ENCODE peak calls at places on chromosomes 1 and 21, in ten cellular contexts. H is WERI-Rb-1, Z is thoracic aorta, J is ovary, O is kidney epithelial cell, M is right atrium auricular region, B is HFF-Myc, E is A673, Q is breast epithelium, L is retinal pigment epithelial cell. R is an unnamed sample.

GRCh38 chr1:241990040-241990439 is 8.9 kb downstream of the MAP1LC3C start:
- DNase-seq in H (peak), Z (peak), J (peak), O (peak), M (peak), B (peak), E (no peak), Q (peak), L (no peak), R (peak)

GRCh38 chr1:117339866-117340357 is 27.3 kb upstream of the MAN1A2 start:
- DNase-seq in H (peak), Z (no peak), J (no peak), O (peak), M (no peak), B (peak), E (peak), Q (no peak), L (peak), R (peak)

GRCh38 chr1:11671544-11672286 is 7.7 kb downstream of the FBXO6 start:
- DNase-seq in H (no peak), Z (no peak), J (no peak), O (no peak), M (no peak), B (no peak), E (no peak), Q (no peak), L (no peak), R (no peak)

GRCh38 chr1:66982561-66983285 is 57.9 kb downstream of the MIER1 start:
- DNase-seq in H (no peak), Z (no peak), J (no peak), O (no peak), M (no peak), B (no peak), E (no peak), Q (no peak), L (no peak), R (no peak)

GRCh38 chr1:1307261-1307907 is 346 bp downstream of the ACAP3 start:
- DNase-seq in H (no peak), Z (no peak), J (no peak), O (no peak), M (no peak), B (no peak), E (no peak), Q (no peak), L (no peak), R (no peak)

GRCh38 chr1:116902718-116903390 is 6.9 kb upstream of the PTGFRN start:
- DNase-seq in H (no peak), Z (no peak), J (no peak), O (no peak), M (no peak), B (no peak), E (no peak), Q (no peak), L (no peak), R (no peak)

GRCh38 chr1:23282967-23283366 is 61.1 kb downstream of the HNRNPR start:
- DNase-seq in H (no peak), Z (no peak), J (no peak), O (peak), M (no peak), B (peak), E (peak), Q (no peak), L (peak), R (peak)

GRCh38 chr1:59879556-59879955 is 47.0 kb downstream of the CYP2J2 start:
- DNase-seq in H (peak), Z (no peak), J (no peak), O (peak), M (peak), B (peak), E (peak), Q (peak), L (peak), R (peak)

GRCh38 chr1:200275415-200275814 is 134.4 kb downstream of the ZNF281 start:
- DNase-seq in H (no peak), Z (no peak), J (no peak), O (no peak), M (no peak), B (no peak), E (no peak), Q (no peak), L (no peak), R (no peak)

GRCh38 chr1:19384113-19384512 is 72.0 kb downstream of the SLC66A1 start:
- DNase-seq in H (no peak), Z (peak), J (peak), O (no peak), M (no peak), B (no peak), E (peak), Q (no peak), L (no peak), R (peak)

GRCh38 chr1:59357645-59358044 is 60.8 kb downstream of the FGGY start:
- DNase-seq in H (no peak), Z (no peak), J (no peak), O (no peak), M (no peak), B (no peak), E (no peak), Q (no peak), L (no peak), R (no peak)

GRCh38 chr21:32414579-32415358 is 2.3 kb downstream of the EVA1C start:
- DNase-seq in H (no peak), Z (no peak), J (no peak), O (no peak), M (no peak), B (no peak), E (peak), Q (no peak), L (no peak), R (peak)

GRCh38 chr21:44890961-44891541 is 17.6 kb upstream of the PTTG1IP start:
- DNase-seq in H (no peak), Z (no peak), J (no peak), O (no peak), M (no peak), B (no peak), E (no peak), Q (no peak), L (no peak), R (no peak)

GRCh38 chr21:32705139-32705538 is 22.7 kb downstream of the SYNJ1 start:
- DNase-seq in H (no peak), Z (no peak), J (no peak), O (no peak), M (no peak), B (no peak), E (no peak), Q (no peak), L (no peak), R (peak)

GRCh38 chr1:206802401-206802800 is 30.1 kb upstream of the IL10 start:
- DNase-seq in H (no peak), Z (no peak), J (no peak), O (no peak), M (no peak), B (no peak), E (no peak), Q (no peak), L (no peak), R (no peak)

GRCh38 chr21:16046625-16047340 is 317.0 kb downstream of the USP25 start:
- DNase-seq in H (no peak), Z (no peak), J (no peak), O (no peak), M (no peak), B (no peak), E (no peak), Q (no peak), L (no peak), R (peak)

GRCh38 chr1:211625040-211625439 is 46.1 kb upstream of the SLC30A1 start:
- DNase-seq in H (peak), Z (no peak), J (no peak), O (no peak), M (no peak), B (peak), E (peak), Q (no peak), L (no peak), R (peak)

GRCh38 chr1:237804516-237804915 is 86.2 kb downstream of the ZP4 start:
- DNase-seq in H (no peak), Z (no peak), J (no peak), O (no peak), M (no peak), B (no peak), E (no peak), Q (no peak), L (no peak), R (no peak)

GRCh38 chr1:16063226-16063829 is 10.1 kb downstream of the FAM131C start:
- DNase-seq in H (no peak), Z (no peak), J (no peak), O (no peak), M (no peak), B (no peak), E (no peak), Q (no peak), L (no peak), R (no peak)

GRCh38 chr1:151989131-151989868 is 4.4 kb downstream of the S100A10 start:
- DNase-seq in H (no peak), Z (no peak), J (peak), O (no peak), M (peak), B (peak), E (no peak), Q (no peak), L (no peak), R (peak)

GRCh38 chr1:96418969-96419368 is 302.6 kb upstream of the PTBP2 start:
- DNase-seq in H (no peak), Z (no peak), J (no peak), O (no peak), M (no peak), B (no peak), E (no peak), Q (no peak), L (peak), R (peak)

GRCh38 chr1:19825298-19825697 is 10.2 kb upstream of the RNF186 start:
- DNase-seq in H (peak), Z (no peak), J (no peak), O (no peak), M (no peak), B (no peak), E (peak), Q (no peak), L (no peak), R (peak)

GRCh38 chr1:82775402-82776000 is 974.8 kb downstream of the ADGRL2 start:
- DNase-seq in H (peak), Z (no peak), J (no peak), O (no peak), M (no peak), B (no peak), E (peak), Q (no peak), L (no peak), R (peak)

GRCh38 chr1:48047116-48047515 is 49.9 kb upstream of the TRABD2B start:
- DNase-seq in H (no peak), Z (no peak), J (no peak), O (no peak), M (no peak), B (no peak), E (no peak), Q (no peak), L (no peak), R (no peak)

GRCh38 chr21:37451446-37451845 is 84.9 kb downstream of the DYRK1A start:
- DNase-seq in H (no peak), Z (no peak), J (no peak), O (no peak), M (no peak), B (no peak), E (no peak), Q (no peak), L (no peak), R (no peak)

GRCh38 chr21:42970946-42971653 is 3.3 kb upstream of the PKNOX1 start:
- DNase-seq in H (no peak), Z (no peak), J (no peak), O (no peak), M (no peak), B (no peak), E (no peak), Q (no peak), L (no peak), R (no peak)

GRCh38 chr21:34335316-34335715 is 28.5 kb upstream of the KCNE2 start:
- DNase-seq in H (no peak), Z (no peak), J (no peak), O (no peak), M (no peak), B (peak), E (no peak), Q (no peak), L (peak), R (no peak)

GRCh38 chr1:50930965-50931737 is 28.9 kb downstream of the FAF1 start:
- DNase-seq in H (no peak), Z (no peak), J (no peak), O (no peak), M (no peak), B (no peak), E (no peak), Q (no peak), L (peak), R (peak)

GRCh38 chr1:173208868-173209267 is 1.7 kb upstream of the TNFSF4 start:
- DNase-seq in H (no peak), Z (no peak), J (no peak), O (no peak), M (no peak), B (no peak), E (no peak), Q (no peak), L (no peak), R (no peak)

GRCh38 chr1:151547119-151547899 is 7.2 kb downstream of the TUFT1 start:
- DNase-seq in H (no peak), Z (no peak), J (peak), O (peak), M (peak), B (peak), E (peak), Q (peak), L (peak), R (peak)

GRCh38 chr1:70324683-70325082 is 29.8 kb downstream of the ANKRD13C start:
- DNase-seq in H (no peak), Z (no peak), J (no peak), O (no peak), M (no peak), B (no peak), E (no peak), Q (no peak), L (no peak), R (no peak)
- TF ChIP-seq CTCF in H (no peak), Z (no peak), J (no peak), O (no peak), M (no peak), B (no peak), E (no peak), Q (no peak), L (no peak), R (peak)

GRCh38 chr1:110857964-110858948 is 14.7 kb upstream of the CD53 start:
- DNase-seq in H (no peak), Z (no peak), J (no peak), O (no peak), M (no peak), B (no peak), E (no peak), Q (no peak), L (no peak), R (no peak)
- H3K4me3 ChIP-seq in H (no peak), Z (no peak), J (no peak), O (no peak), M (no peak), B (no peak), E (no peak), Q (no peak), L (no peak), R (no peak)

GRCh38 chr1:215567491-215568286 is 585 bp downstream of the KCTD3 start:
- DNase-seq in H (peak), Z (no peak), J (peak), O (no peak), M (no peak), B (peak), E (peak), Q (no peak), L (peak), R (peak)
- TF ChIP-seq CTCF in H (no peak), Z (no peak), J (no peak), O (no peak), M (no peak), B (no peak), E (no peak), Q (no peak), L (no peak), R (no peak)

GRCh38 chr1:43934279-43934985 is 831 bp downstream of the ARTN start:
- DNase-seq in H (peak), Z (no peak), J (peak), O (no peak), M (no peak), B (no peak), E (peak), Q (no peak), L (no peak), R (peak)
- H3K4me3 ChIP-seq in H (no peak), Z (peak), J (no peak), O (no peak), M (no peak), B (no peak), E (peak), Q (no peak), L (no peak), R (no peak)

GRCh38 chr1:119316870-119317416 is 51.6 kb upstream of the HAO2 start:
- DNase-seq in H (no peak), Z (no peak), J (no peak), O (no peak), M (no peak), B (no peak), E (no peak), Q (no peak), L (no peak), R (no peak)
- TF ChIP-seq CTCF in H (peak), Z (no peak), J (no peak), O (no peak), M (no peak), B (peak), E (peak), Q (no peak), L (peak), R (peak)

DNA sequence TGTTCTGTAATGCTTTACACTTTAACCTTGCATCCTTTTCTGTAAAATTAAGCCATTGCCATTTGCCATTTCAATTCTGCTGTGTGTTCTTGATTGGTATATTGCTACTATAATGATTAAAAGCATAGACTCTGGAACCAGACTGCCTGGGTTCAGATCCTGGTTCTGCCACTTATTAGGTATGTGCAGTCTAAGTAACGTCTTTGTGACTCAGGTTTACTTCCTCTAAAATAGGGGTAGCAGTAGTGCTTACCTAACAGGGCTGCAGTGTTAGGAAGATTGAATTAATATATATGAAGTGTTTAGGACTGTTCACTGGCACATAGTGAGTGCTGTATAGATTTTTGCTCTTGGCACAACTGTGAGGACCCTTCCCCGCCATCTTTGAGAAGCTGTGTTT is 4.4 kb downstream of the CDC42 start:
- DNase-seq in H (no peak), Z (no peak), J (no peak), O (no peak), M (no peak), B (no peak), E (no peak), Q (no peak), L (no peak), R (no peak)
- H3K4me3 ChIP-seq in H (no peak), Z (peak), J (no peak), O (no peak), M (no peak), B (no peak), E (no peak), Q (no peak), L (no peak), R (no peak)

GRCh38 chr1:3552176-3552575 is 59.1 kb downstream of the MEGF6 start:
- DNase-seq in H (no peak), Z (no peak), J (no peak), O (no peak), M (no peak), B (no peak), E (no peak), Q (no peak), L (no peak), R (no peak)

GRCh38 chr1:3551290-3551678 is 60.0 kb downstream of the MEGF6 start:
- DNase-seq in H (no peak), Z (peak), J (no peak), O (no peak), M (no peak), B (no peak), E (no peak), Q (no peak), L (no peak), R (no peak)

GRCh38 chr1:3552751-3553150 is 58.6 kb downstream of the MEGF6 start:
- DNase-seq in H (no peak), Z (no peak), J (no peak), O (no peak), M (no peak), B (no peak), E (no peak), Q (no peak), L (no peak), R (no peak)

GRCh38 chr1:3550511-3551289 is 60.6 kb downstream of the MEGF6 start:
- DNase-seq in H (no peak), Z (no peak), J (no peak), O (no peak), M (no peak), B (no peak), E (no peak), Q (no peak), L (no peak), R (no peak)

DNA sequence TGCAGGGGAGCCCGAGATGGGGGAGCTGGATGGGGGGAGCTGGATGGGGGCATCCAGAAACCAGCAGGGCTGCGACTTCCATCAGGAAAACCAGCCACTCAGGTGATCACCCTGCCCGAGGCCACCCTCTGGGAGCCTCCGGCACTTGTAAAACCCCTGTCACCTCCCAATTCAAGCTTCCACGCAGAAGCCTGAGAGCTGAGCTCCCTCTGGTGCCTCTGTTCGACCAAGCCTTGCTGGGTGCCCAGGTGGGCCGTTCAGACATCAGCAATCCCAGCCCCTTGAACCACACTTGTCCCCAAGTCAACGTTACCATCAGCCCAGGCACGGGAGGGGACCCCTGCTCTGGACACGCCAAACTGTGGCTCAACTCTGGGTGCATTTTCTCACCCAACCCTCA is 59.6 kb downstream of the MEGF6 start:
- DNase-seq in H (no peak), Z (no peak), J (no peak), O (no peak), M (no peak), B (no peak), E (no peak), Q (no peak), L (no peak), R (no peak)
- TF ChIP-seq CTCF in H (peak), Z (no peak), J (no peak), O (no peak), M (no peak), B (no peak), E (no peak), Q (no peak), L (no peak), R (no peak)

R was measured in choroid plexus epithelial cell.